ENCODE peak calls at places on chromosome 3, in six cellular contexts. J is HepG2; D is colonic mucosa; V is heart left ventricle; P is CD4-positive, alpha-beta memory T cell; G is stomach. E is an unnamed sample.

GRCh38 chr3:13581485-13582365 is 32.8 kb downstream of the FBLN2 start:
- DNase-seq in J (no peak), D (no peak), V (no peak), P (no peak), G (no peak), E (no peak)

GRCh38 chr3:126258670-126259069 is 78.3 kb upstream of the ALDH1L1 start:
- DNase-seq in J (no peak), D (no peak), V (no peak), P (no peak), G (no peak), E (no peak)

GRCh38 chr3:45819543-45819942 is 22.4 kb downstream of the LZTFL1 start:
- DNase-seq in J (no peak), D (no peak), V (no peak), P (no peak), G (no peak), E (no peak)

GRCh38 chr3:152385761-152386160 is 117.0 kb downstream of the MBNL1 start:
- DNase-seq in J (peak), D (no peak), V (no peak), P (no peak), G (no peak), E (no peak)

GRCh38 chr3:187464682-187465081 is 96.5 kb downstream of the RTP4 start:
- DNase-seq in J (no peak), D (no peak), V (no peak), P (no peak), G (no peak), E (no peak)

GRCh38 chr3:13539285-13539625 is 9.7 kb upstream of the FBLN2 start:
- DNase-seq in J (no peak), D (no peak), V (no peak), P (no peak), G (no peak), E (no peak)

GRCh38 chr3:148727242-148727641 is 29.5 kb downstream of the AGTR1 start:
- DNase-seq in J (peak), D (peak), V (no peak), P (no peak), G (no peak), E (peak)

GRCh38 chr3:161854232-161854771 is 357.7 kb downstream of the OTOL1 start:
- DNase-seq in J (peak), D (peak), V (no peak), P (no peak), G (peak), E (peak)

GRCh38 chr3:38579146-38579545 is 70.3 kb downstream of the SCN5A start:
- DNase-seq in J (peak), D (no peak), V (peak), P (no peak), G (peak), E (no peak)

GRCh38 chr3:149021830-149022229 is 30.5 kb downstream of the GYG1 start:
- DNase-seq in J (no peak), D (no peak), V (no peak), P (no peak), G (no peak), E (no peak)

GRCh38 chr3:196138927-196139680 is 57.2 kb upstream of the TFRC start:
- DNase-seq in J (no peak), D (no peak), V (no peak), P (no peak), G (no peak), E (no peak)

GRCh38 chr3:49712166-49712565 is 7.3 kb downstream of the AMIGO3 start:
- DNase-seq in J (no peak), D (no peak), V (no peak), P (no peak), G (no peak), E (no peak)

GRCh38 chr3:63351159-63352007 is 73.3 kb downstream of the SYNPR start:
- DNase-seq in J (peak), D (peak), V (no peak), P (no peak), G (no peak), E (peak)

GRCh38 chr3:196563721-196564225 is 4.6 kb downstream of the WDR53 start:
- DNase-seq in J (no peak), D (no peak), V (no peak), P (peak), G (no peak), E (peak)

GRCh38 chr3:140188285-140188684 is 253.3 kb downstream of the CLSTN2 start:
- DNase-seq in J (no peak), D (no peak), V (peak), P (no peak), G (no peak), E (no peak)

GRCh38 chr3:143535994-143536784 is 312.1 kb downstream of the SLC9A9 start:
- DNase-seq in J (no peak), D (no peak), V (no peak), P (no peak), G (no peak), E (no peak)

GRCh38 chr3:197256836-197257444 is 41.5 kb downstream of the DLG1 start:
- DNase-seq in J (peak), D (peak), V (no peak), P (peak), G (no peak), E (peak)

GRCh38 chr3:58104712-58105111 is 96.5 kb downstream of the FLNB start:
- DNase-seq in J (no peak), D (no peak), V (no peak), P (no peak), G (peak), E (no peak)

GRCh38 chr3:105238367-105238766 is 128.3 kb upstream of the ALCAM start:
- DNase-seq in J (no peak), D (no peak), V (no peak), P (no peak), G (no peak), E (no peak)

GRCh38 chr3:189787622-189788021 is 156.4 kb downstream of the TP63 start:
- DNase-seq in J (no peak), D (no peak), V (no peak), P (no peak), G (no peak), E (no peak)
- H3K4me3 ChIP-seq in J (no peak), D (no peak), V (no peak), P (no peak), G (no peak), E (no peak)

DNA sequence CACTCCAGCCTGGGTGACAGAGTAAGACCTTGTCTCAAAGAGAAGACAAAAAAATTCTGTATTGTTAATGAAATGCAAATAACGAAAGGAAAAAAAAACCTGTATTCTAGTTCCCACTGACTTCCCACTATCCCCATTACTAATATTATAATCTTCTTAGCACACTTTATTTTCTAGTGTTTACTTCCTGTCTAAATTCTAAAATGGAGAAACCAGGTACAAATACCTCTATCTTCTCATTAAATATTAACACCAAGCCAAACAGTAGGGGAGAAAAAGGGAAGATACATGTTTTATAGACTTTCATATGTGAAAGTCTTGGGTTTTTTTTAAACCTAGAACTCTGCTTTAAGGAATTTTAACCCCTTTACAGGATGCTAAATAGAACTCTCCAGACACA is 55.3 kb upstream of the PLXND1 start:
- DNase-seq in J (no peak), D (no peak), V (no peak), P (no peak), G (no peak), E (no peak)
- H3K27ac ChIP-seq in J (peak), D (no peak), V (peak), P (no peak), G (no peak), E (no peak)

GRCh38 chr3:142026333-142026732 is 123.0 kb downstream of the TFDP2 start:
- DNase-seq in J (no peak), D (no peak), V (no peak), P (no peak), G (no peak), E (no peak)
- H3K4me3 ChIP-seq in J (no peak), D (no peak), V (no peak), P (no peak), G (no peak), E (no peak)

GRCh38 chr3:112646623-112647022 is 5.7 kb upstream of the CCDC80 start:
- DNase-seq in J (peak), D (no peak), V (no peak), P (no peak), G (no peak), E (no peak)

GRCh38 chr3:112642912-112643506 is 2.1 kb upstream of the CCDC80 start:
- DNase-seq in J (peak), D (peak), V (peak), P (peak), G (peak), E (peak)

GRCh38 chr3:112640864-112641751 is at the start of gene CCDC80:
- DNase-seq in J (no peak), D (no peak), V (no peak), P (no peak), G (no peak), E (no peak)

GRCh38 chr3:112644453-112644852 is 3.5 kb upstream of the CCDC80 start:
- DNase-seq in J (no peak), D (no peak), V (no peak), P (no peak), G (no peak), E (no peak)

DNA sequence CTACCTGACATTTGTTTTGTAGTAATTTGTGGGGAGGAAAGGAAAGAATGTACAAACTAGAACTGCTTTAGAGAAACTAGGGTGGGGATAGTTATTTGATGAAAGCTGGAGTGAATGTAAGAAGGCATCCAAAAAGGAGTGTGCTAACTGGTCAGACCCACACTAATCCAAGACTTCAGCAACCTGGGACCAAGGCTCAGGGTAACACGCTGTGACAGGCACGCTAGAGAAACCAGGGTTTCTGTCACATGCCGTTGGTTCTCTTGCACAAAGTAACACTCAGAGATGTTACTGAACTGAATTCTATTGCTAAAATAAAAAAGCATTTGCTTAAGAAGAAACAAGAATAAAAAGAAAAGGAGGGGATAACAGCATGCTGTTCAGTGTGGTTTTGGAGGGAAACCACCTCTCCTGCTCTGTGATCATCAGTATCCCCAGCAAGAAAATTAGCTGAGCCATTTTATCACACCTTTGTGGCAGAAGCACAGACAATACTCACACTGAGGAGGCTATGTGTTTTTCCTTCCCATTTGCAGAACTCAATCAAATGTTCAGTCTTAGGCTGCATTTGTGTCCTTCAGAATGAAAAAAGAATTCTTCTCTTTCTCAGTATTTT is 2.8 kb upstream of the CCDC80 start:
- DNase-seq in J (no peak), D (no peak), V (no peak), P (no peak), G (no peak), E (no peak)
- H3K27ac ChIP-seq in J (no peak), D (no peak), V (no peak), P (no peak), G (no peak), E (no peak)